ENCODE peak calls at places on chromosomes 2 and 18, in four cellular contexts. K, S, P and I are unnamed samples.

GRCh38 chr2:109196081-109196875 is 67.3 kb downstream of the SH3RF3 start:
- DNase-seq in P (no peak), S (no peak), K (no peak), I (no peak)

GRCh38 chr2:16328521-16329190 is 337.0 kb downstream of the CYRIA start:
- DNase-seq in K (no peak), S (no peak), P (no peak), I (no peak)

GRCh38 chr2:170425291-170425751 is 247.4 kb downstream of the MYO3B start:
- DNase-seq in S (no peak), K (peak), P (no peak), I (no peak)

GRCh38 chr2:190486037-190486623 is 48.4 kb downstream of the NEMP2 start:
- DNase-seq in K (no peak), S (no peak), P (no peak), I (no peak)

GRCh38 chr2:211045025-211045424 is 488.6 kb downstream of the CPS1 start:
- DNase-seq in K (no peak), S (no peak), P (no peak), I (no peak)

GRCh38 chr2:134712334-134712733 is 6.5 kb downstream of the TMEM163 start:
- DNase-seq in K (no peak), S (no peak), P (no peak), I (no peak)

GRCh38 chr18:59634096-59634495 is 63.1 kb downstream of the CCBE1 start:
- DNase-seq in S (no peak), P (no peak), K (no peak), I (no peak)

GRCh38 chr18:40380657-40381441 is 1574.2 kb upstream of the PIK3C3 start:
- DNase-seq in K (no peak), S (no peak), P (no peak), I (no peak)

GRCh38 chr2:170651603-170652002 is 63.5 kb upstream of the SP5 start:
- DNase-seq in S (no peak), K (no peak), P (no peak), I (no peak)

GRCh38 chr2:86010083-86010482 is 95.6 kb downstream of the POLR1A start:
- DNase-seq in P (no peak), K (no peak), S (no peak), I (no peak)

GRCh38 chr18:5294113-5294617 is 1.4 kb downstream of the ZBTB14 start:
- DNase-seq in K (peak), S (no peak), P (peak), I (peak)

GRCh38 chr2:222903234-222904220 is 42.7 kb downstream of the ACSL3 start:
- DNase-seq in S (peak), K (peak), P (no peak), I (peak)

GRCh38 chr2:30225131-30225762 is 6.1 kb upstream of the LBH start:
- DNase-seq in K (peak), P (no peak), S (no peak), I (peak)

GRCh38 chr2:240722796-240723735 is 31.4 kb downstream of the AQP12A start:
- DNase-seq in S (no peak), P (no peak), K (no peak), I (no peak)

GRCh38 chr2:145593280-145593679 is 1073.4 kb upstream of the ZEB2 start:
- DNase-seq in K (no peak), P (no peak), S (no peak), I (no peak)

GRCh38 chr2:170597705-170598420 is 117.3 kb upstream of the SP5 start:
- DNase-seq in P (no peak), S (no peak), K (no peak), I (no peak)

GRCh38 chr18:11245889-11246288 is 96.5 kb upstream of the PIEZO2 start:
- DNase-seq in P (no peak), K (no peak), S (no peak), I (no peak)

GRCh38 chr2:64854773-64855237 is 134.4 kb upstream of the SLC1A4 start:
- DNase-seq in S (no peak), K (peak), P (no peak), I (no peak)

GRCh38 chr2:217247511-217247910 is 387.6 kb upstream of the TNP1 start:
- DNase-seq in S (no peak), K (no peak), P (no peak), I (no peak)

GRCh38 chr2:170368370-170368769 is 190.4 kb downstream of the MYO3B start:
- DNase-seq in P (no peak), K (no peak), S (no peak), I (no peak)

GRCh38 chr2:65754219-65754618 is 321.8 kb upstream of the SPRED2 start:
- DNase-seq in S (no peak), P (no peak), K (peak), I (no peak)

GRCh38 chr2:215397632-215398341 is 38.1 kb downstream of the FN1 start:
- DNase-seq in K (no peak), P (no peak), S (no peak), I (no peak)
- TF ChIP-seq CTCF in K (no peak), P (no peak), S (no peak), I (no peak)

GRCh38 chr2:127700527-127701192 is 637 bp upstream of the SFT2D3 start:
- DNase-seq in K (peak), P (peak), S (peak), I (peak)

GRCh38 chr2:127697482-127698180 is 3.7 kb upstream of the SFT2D3 start:
- DNase-seq in K (no peak), S (no peak), P (no peak), I (no peak)

GRCh38 chr2:127698553-127699355 is 2.5 kb upstream of the SFT2D3 start:
- DNase-seq in P (no peak), K (no peak), S (no peak), I (no peak)

GRCh38 chr2:127694986-127695385 is 6.3 kb upstream of the SFT2D3 start:
- DNase-seq in K (no peak), P (no peak), S (no peak), I (no peak)

DNA sequence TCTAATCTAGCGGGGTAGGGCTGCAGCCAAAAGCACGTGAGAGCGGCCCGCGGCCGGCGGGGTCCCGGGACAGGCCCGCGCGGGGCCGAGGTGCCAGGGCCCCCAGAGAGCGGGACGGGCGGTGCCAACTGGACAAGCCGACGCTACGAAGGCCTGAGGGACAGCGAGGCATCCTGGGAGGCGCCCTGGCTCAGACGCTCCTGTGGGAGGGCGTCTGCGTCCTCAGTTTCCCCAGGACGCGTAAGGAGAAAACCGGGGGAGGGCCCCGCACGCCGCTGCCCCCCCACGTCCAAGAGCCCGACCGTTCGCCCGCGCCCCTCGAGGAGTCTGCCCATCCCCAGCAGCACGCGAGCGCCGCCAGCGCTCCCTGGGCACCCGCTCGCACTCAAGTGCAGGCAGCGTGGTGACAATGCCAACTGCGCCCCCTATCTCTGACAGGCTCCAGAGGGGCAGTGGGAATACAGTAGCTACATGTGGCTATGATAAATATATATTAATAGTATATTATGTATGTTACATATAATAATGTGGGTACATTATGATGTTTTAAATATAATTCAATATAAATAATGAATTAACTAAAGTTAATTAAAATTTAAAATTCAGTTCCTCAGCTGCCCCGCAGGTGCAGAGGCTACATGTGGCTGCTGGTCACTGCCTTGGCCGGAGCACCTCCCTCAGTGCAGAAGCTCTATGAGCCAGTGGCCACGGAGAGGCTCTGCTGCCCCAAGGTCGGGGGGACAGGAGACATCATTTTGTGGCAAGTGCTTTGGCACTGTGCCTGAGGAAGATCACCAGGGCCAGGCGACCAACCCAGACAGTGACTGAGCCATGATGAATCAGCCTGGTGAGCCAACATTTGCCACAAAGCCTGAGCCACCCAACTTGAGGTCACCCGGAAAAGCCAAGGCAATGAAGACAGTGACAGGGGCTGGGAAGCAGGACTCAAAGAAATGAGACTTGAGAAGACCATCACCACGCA is 5.5 kb upstream of the SFT2D3 start:
- DNase-seq in K (peak), S (peak), P (no peak), I (peak)
- TF ChIP-seq CTCF in K (no peak), S (peak), P (peak), I (peak)

GRCh38 chr2:116413659-116414058 is 1400.8 kb upstream of the DDX18 start:
- DNase-seq in K (no peak), P (no peak), S (no peak), I (no peak)

GRCh38 chr2:116416988-116417387 is 1397.5 kb upstream of the DDX18 start:
- DNase-seq in P (no peak), S (no peak), K (no peak), I (no peak)
- TF ChIP-seq CTCF in P (no peak), S (no peak), K (no peak), I (no peak)

GRCh38 chr18:33440384-33441043 is at the start of gene CCDC178:
- DNase-seq in K (peak), S (peak), P (no peak), I (peak)
- TF ChIP-seq CTCF in K (no peak), S (no peak), P (no peak), I (no peak)